ENCODE peak calls at places on chromosomes 1 and 21, in six cellular contexts. Q is neural progenitor cell, P is AG10803, K is A549, R is PC-3, N is HL-60. Y is an unnamed sample.

GRCh38 chr1:53462769-53463501 is 3.7 kb downstream of the DMRTB1 start:
- DNase-seq in Q (peak; percentile 62), P (no peak), K (no peak), R (no peak), N (no peak), Y (no peak)

GRCh38 chr1:2204384-2205190 is 10.0 kb upstream of the FAAP20 start:
- DNase-seq in Q (peak; percentile 73), P (peak; percentile 65), K (no peak), R (peak; percentile 67), N (peak; percentile 76), Y (peak; percentile 83)

GRCh38 chr1:214952648-214953047 is 129.9 kb upstream of the KCNK2 start:
- DNase-seq in Q (peak; percentile 57), P (no peak), K (peak; percentile 36), R (no peak), N (no peak), Y (no peak)

GRCh38 chr1:169694304-169694703 is 17.1 kb downstream of the SELL start:
- DNase-seq in Q (no peak), P (no peak), K (no peak), R (peak; percentile 12), N (no peak), Y (no peak)

GRCh38 chr1:83999316-83999819 is 436 bp upstream of the TTLL7 start:
- DNase-seq in Q (peak; percentile 94), P (peak; percentile 71), K (peak; percentile 71), R (peak; percentile 77), N (peak; percentile 43), Y (peak; percentile 72)

GRCh38 chr21:36994501-36995189 is 11.9 kb upstream of the RIPPLY3 start:
- DNase-seq in Q (peak; percentile 27), P (no peak), K (no peak), R (no peak), N (no peak), Y (no peak)

GRCh38 chr1:79603862-79604261 is 597.3 kb upstream of the ADGRL4 start:
- DNase-seq in Q (no peak), P (peak; percentile 77), K (no peak), R (peak; percentile 3), N (no peak), Y (no peak)

GRCh38 chr1:150259758-150260669 is 2.4 kb downstream of the CA14 start:
- DNase-seq in Q (peak; percentile 90), P (no peak), K (no peak), R (peak; percentile 76), N (no peak), Y (no peak)

GRCh38 chr1:184486761-184487445 is 100.1 kb downstream of the C1orf21 start:
- DNase-seq in Q (no peak), P (no peak), K (no peak), R (no peak), N (no peak), Y (no peak)

GRCh38 chr1:211591980-211592493 is 13.1 kb upstream of the SLC30A1 start:
- DNase-seq in Q (no peak), P (peak; percentile 80), K (no peak), R (peak; percentile 66), N (no peak), Y (no peak)

GRCh38 chr1:151989131-151989868 is 4.4 kb downstream of the S100A10 start:
- DNase-seq in Q (no peak), P (peak; percentile 92), K (peak; percentile 84), R (peak; percentile 97), N (peak; percentile 59), Y (peak; percentile 91)

GRCh38 chr21:26148071-26148470 is 22.5 kb downstream of the APP start:
- DNase-seq in Q (peak; percentile 73), P (peak; percentile 44), K (peak; percentile 9), R (no peak), N (no peak), Y (no peak)

GRCh38 chr1:111441573-111442192 is 7.4 kb downstream of the WDR77 start:
- DNase-seq in Q (peak; percentile 68), P (peak; percentile 9), K (peak; percentile 32), R (peak; percentile 35), N (peak; percentile 37), Y (no peak)

GRCh38 chr21:32921632-32922230 is 104.0 kb upstream of the OLIG2 start:
- DNase-seq in Q (peak; percentile 50), P (no peak), K (peak; percentile 12), R (peak; percentile 41), N (peak; percentile 37), Y (no peak)
- TF ChIP-seq CTCF in Q (peak; percentile 64), P (peak; percentile 41), K (no peak), R (peak; percentile 74), N (peak; percentile 63), Y (no peak)

DNA sequence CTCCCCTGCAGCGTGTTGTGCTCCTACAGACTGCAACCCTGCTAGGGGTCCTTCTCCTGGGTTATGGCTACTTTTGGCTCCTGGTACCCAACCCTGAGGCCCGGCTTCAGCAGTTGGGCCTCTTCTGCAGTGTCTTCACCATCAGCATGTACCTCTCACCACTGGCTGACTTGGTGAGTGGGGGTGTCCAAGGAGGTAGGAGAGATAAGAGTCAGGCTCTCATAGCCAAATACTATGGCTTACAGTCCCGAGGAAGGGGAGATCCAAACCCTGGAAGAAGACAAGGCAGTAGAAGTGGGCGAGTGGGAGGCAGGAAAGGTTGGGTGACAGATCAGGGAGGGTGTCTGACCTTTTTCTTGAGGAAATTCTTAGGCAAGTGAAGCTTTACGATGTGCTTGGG is 1.9 kb downstream of the SLC50A1 start:
- DNase-seq in Q (no peak), P (no peak), K (no peak), R (no peak), N (no peak), Y (no peak)
- H3K4me3 ChIP-seq in Q (no peak overlapping the region), P (no peak overlapping the region), K (no peak overlapping the region), R (no peak overlapping the region), N (no peak overlapping the region), Y (no peak overlapping the region)

DNA sequence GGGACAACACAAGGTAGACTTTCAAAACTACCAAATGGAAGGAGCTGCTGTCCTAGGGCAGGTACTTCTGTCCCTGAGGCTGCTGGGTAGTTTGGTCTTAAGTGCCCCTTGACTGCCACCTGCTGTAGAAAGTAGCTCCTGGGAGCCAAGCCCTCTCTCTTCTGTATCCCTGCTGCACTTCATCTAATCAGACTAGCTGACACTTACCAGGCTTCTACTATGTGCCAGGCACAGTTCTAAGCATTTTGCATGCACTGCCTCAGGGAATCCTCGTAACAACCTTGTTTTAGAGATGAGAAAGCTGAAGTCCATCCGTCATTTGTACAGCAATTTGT is 15.9 kb upstream of the SRSF4 start:
- DNase-seq in Q (peak; percentile 54), P (peak; percentile 50), K (peak; percentile 64), R (peak; percentile 60), N (peak; percentile 59), Y (no peak)
- TF ChIP-seq CTCF in Q (peak; percentile 49), P (peak; percentile 53), K (peak; percentile 35), R (peak; percentile 67), N (peak; percentile 40), Y (no peak)

GRCh38 chr1:41369531-41369930 is 8.3 kb downstream of the FOXO6 start:
- DNase-seq in Q (no peak), P (no peak), K (no peak), R (no peak), N (no peak), Y (no peak)

GRCh38 chr1:41368801-41369200 is 7.6 kb downstream of the FOXO6 start:
- DNase-seq in Q (no peak), P (no peak), K (no peak), R (no peak), N (no peak), Y (no peak)

GRCh38 chr1:41367102-41367537 is 5.9 kb downstream of the FOXO6 start:
- DNase-seq in Q (no peak), P (no peak), K (no peak), R (no peak), N (no peak), Y (no peak)

GRCh38 chr1:41366428-41367101 is 5.3 kb downstream of the FOXO6 start:
- DNase-seq in Q (peak; percentile 48), P (no peak), K (no peak), R (no peak), N (peak; percentile 42), Y (no peak)

GRCh38 chr1:41368384-41368783 is 7.2 kb downstream of the FOXO6 start:
- DNase-seq in Q (no peak), P (no peak), K (no peak), R (no peak), N (no peak), Y (no peak)
- H3K4me3 ChIP-seq in Q (no peak overlapping the region), P (no peak overlapping the region), K (no peak overlapping the region), R (no peak overlapping the region), N (no peak overlapping the region), Y (no peak overlapping the region)

Y was measured in tibial artery.